ENCODE peak calls at places on chromosomes 7 and 10, in four cellular contexts. One of them, this sample, is unnamed.

GRCh38 chr10:104689547-104689946 is 48.5 kb downstream of the SORCS3 start:
- DNase-seq in CD14-positive monocyte: no peak
- DNase-seq in A549: no peak
- DNase-seq in fibroblast of lung: no peak
- DNase-seq in this sample: no peak

GRCh38 chr10:121340176-121340850 is 257.9 kb downstream of the FGFR2 start:
- DNase-seq in CD14-positive monocyte: no peak
- DNase-seq in A549: no peak
- DNase-seq in fibroblast of lung: no peak
- DNase-seq in this sample: no peak

GRCh38 chr7:104923010-104923421 is 91.0 kb upstream of the KMT2E start:
- DNase-seq in CD14-positive monocyte: peak
- DNase-seq in A549: peak
- DNase-seq in fibroblast of lung: peak
- DNase-seq in this sample: peak

GRCh38 chr7:27124096-27124978 is 6.2 kb downstream of the HOXA4 start:
- DNase-seq in CD14-positive monocyte: no peak
- DNase-seq in A549: no peak
- DNase-seq in fibroblast of lung: peak
- DNase-seq in this sample: peak

GRCh38 chr10:61486251-61486650 is 33.1 kb upstream of the TMEM26 start:
- DNase-seq in CD14-positive monocyte: no peak
- DNase-seq in A549: no peak
- DNase-seq in fibroblast of lung: no peak
- DNase-seq in this sample: no peak

GRCh38 chr10:17805921-17806577 is 3.1 kb upstream of the MRC1 start:
- DNase-seq in CD14-positive monocyte: no peak
- DNase-seq in A549: no peak
- DNase-seq in fibroblast of lung: no peak
- DNase-seq in this sample: no peak

GRCh38 chr7:82729172-82730030 is 285.8 kb upstream of the CACNA2D1 start:
- DNase-seq in CD14-positive monocyte: no peak
- DNase-seq in A549: peak
- DNase-seq in fibroblast of lung: peak
- DNase-seq in this sample: peak

GRCh38 chr10:89466599-89467035 is 52.2 kb downstream of the IFIT5 start:
- DNase-seq in CD14-positive monocyte: no peak
- DNase-seq in A549: no peak
- DNase-seq in fibroblast of lung: peak
- DNase-seq in this sample: peak

GRCh38 chr7:102227371-102227770 is 59.3 kb upstream of the SH2B2 start:
- DNase-seq in CD14-positive monocyte: no peak
- DNase-seq in A549: no peak
- DNase-seq in fibroblast of lung: no peak
- DNase-seq in this sample: no peak

GRCh38 chr7:133829336-133829897 is 297.7 kb upstream of the LRGUK start:
- DNase-seq in CD14-positive monocyte: no peak
- DNase-seq in A549: no peak
- DNase-seq in fibroblast of lung: peak
- DNase-seq in this sample: peak

GRCh38 chr7:16084370-16084769 is 337.0 kb downstream of the CRPPA start:
- DNase-seq in CD14-positive monocyte: no peak
- DNase-seq in A549: no peak
- DNase-seq in fibroblast of lung: peak
- DNase-seq in this sample: no peak

GRCh38 chr10:49817845-49818244 is 55.7 kb upstream of the OGDHL start:
- DNase-seq in CD14-positive monocyte: no peak
- DNase-seq in A549: no peak
- DNase-seq in fibroblast of lung: no peak
- DNase-seq in this sample: no peak

GRCh38 chr7:41624818-41625217 is 78.1 kb downstream of the INHBA start:
- DNase-seq in CD14-positive monocyte: no peak
- DNase-seq in A549: no peak
- DNase-seq in fibroblast of lung: peak
- DNase-seq in this sample: peak

GRCh38 chr7:99422625-99423024 is 13.9 kb downstream of the BUD31 start:
- DNase-seq in CD14-positive monocyte: no peak
- DNase-seq in A549: no peak
- DNase-seq in fibroblast of lung: no peak
- DNase-seq in this sample: no peak

GRCh38 chr7:6437251-6437650 is 10.5 kb downstream of the DAGLB start:
- DNase-seq in CD14-positive monocyte: peak
- DNase-seq in A549: no peak
- DNase-seq in fibroblast of lung: peak
- DNase-seq in this sample: no peak

GRCh38 chr10:88281592-88282268 is 301.4 kb downstream of the RNLS start:
- DNase-seq in CD14-positive monocyte: no peak
- DNase-seq in A549: no peak
- DNase-seq in fibroblast of lung: peak
- DNase-seq in this sample: peak

GRCh38 chr10:9091515-9092093 is 1037.1 kb downstream of the GATA3 start:
- DNase-seq in CD14-positive monocyte: no peak
- DNase-seq in A549: no peak
- DNase-seq in fibroblast of lung: no peak
- DNase-seq in this sample: no peak

GRCh38 chr10:77223532-77224460 is 413.8 kb downstream of the KCNMA1 start:
- DNase-seq in CD14-positive monocyte: no peak
- DNase-seq in A549: no peak
- DNase-seq in fibroblast of lung: no peak
- DNase-seq in this sample: no peak

GRCh38 chr7:14687777-14688176 is 214.8 kb downstream of the DGKB start:
- DNase-seq in CD14-positive monocyte: no peak
- DNase-seq in A549: no peak
- DNase-seq in fibroblast of lung: peak
- DNase-seq in this sample: no peak

GRCh38 chr10:93068411-93069244 is 5.1 kb upstream of the CYP26A1 start:
- DNase-seq in CD14-positive monocyte: no peak
- DNase-seq in A549: no peak
- DNase-seq in fibroblast of lung: peak
- DNase-seq in this sample: no peak

GRCh38 chr7:158028290-158028941 is 559.2 kb downstream of the PTPRN2 start:
- DNase-seq in CD14-positive monocyte: no peak
- DNase-seq in A549: no peak
- DNase-seq in fibroblast of lung: no peak
- DNase-seq in this sample: no peak

GRCh38 chr7:120733143-120733542 is 124.8 kb downstream of the TSPAN12 start:
- DNase-seq in CD14-positive monocyte: no peak
- DNase-seq in A549: peak
- DNase-seq in fibroblast of lung: peak
- DNase-seq in this sample: peak

GRCh38 chr7:26278769-26279168 is 12.9 kb upstream of the SNX10 start:
- DNase-seq in CD14-positive monocyte: no peak
- DNase-seq in A549: peak
- DNase-seq in fibroblast of lung: peak
- DNase-seq in this sample: peak

GRCh38 chr10:123909866-123910265 is 18.3 kb upstream of the CPXM2 start:
- DNase-seq in CD14-positive monocyte: no peak
- DNase-seq in A549: no peak
- DNase-seq in fibroblast of lung: no peak
- DNase-seq in this sample: no peak

GRCh38 chr10:11168423-11169100 is 150.9 kb downstream of the CELF2 start:
- DNase-seq in CD14-positive monocyte: no peak
- DNase-seq in A549: no peak
- DNase-seq in fibroblast of lung: no peak
- DNase-seq in this sample: no peak

DNA sequence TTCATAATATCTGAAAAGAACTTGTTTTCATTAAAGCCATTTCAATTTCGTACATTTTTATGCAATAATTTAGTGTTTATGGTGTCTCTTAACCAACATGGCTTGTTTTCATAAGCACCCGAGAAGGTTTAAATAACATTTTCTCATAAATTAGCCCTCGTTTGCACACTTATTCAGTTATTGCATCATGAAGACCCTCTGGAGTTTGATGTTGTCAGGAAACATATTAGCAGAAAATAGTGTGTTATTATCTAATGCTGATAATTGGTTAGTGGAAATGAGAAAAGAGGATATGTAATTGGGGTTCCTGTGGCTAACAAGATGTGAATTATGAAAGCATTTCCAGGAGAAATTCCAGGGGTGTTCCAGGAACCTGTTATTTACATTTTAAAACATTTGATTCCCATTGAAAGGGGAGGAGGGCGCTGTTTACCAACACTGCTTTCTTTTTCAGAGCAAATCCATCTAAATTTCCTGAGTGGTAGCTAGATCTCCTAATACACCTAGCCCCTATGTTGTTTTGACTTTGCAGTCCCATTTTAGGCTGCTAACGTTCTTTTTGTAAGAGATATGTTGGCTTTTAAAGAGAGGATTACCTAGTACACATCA is 130.7 kb downstream of the TCF7L2 start:
- DNase-seq in CD14-positive monocyte: no peak
- DNase-seq in A549: no peak
- DNase-seq in fibroblast of lung: no peak
- DNase-seq in this sample: no peak
- TF ChIP-seq CTCF in CD14-positive monocyte: no peak
- TF ChIP-seq CTCF in A549: peak
- TF ChIP-seq CTCF in fibroblast of lung: no peak
- TF ChIP-seq CTCF in this sample: peak

DNA sequence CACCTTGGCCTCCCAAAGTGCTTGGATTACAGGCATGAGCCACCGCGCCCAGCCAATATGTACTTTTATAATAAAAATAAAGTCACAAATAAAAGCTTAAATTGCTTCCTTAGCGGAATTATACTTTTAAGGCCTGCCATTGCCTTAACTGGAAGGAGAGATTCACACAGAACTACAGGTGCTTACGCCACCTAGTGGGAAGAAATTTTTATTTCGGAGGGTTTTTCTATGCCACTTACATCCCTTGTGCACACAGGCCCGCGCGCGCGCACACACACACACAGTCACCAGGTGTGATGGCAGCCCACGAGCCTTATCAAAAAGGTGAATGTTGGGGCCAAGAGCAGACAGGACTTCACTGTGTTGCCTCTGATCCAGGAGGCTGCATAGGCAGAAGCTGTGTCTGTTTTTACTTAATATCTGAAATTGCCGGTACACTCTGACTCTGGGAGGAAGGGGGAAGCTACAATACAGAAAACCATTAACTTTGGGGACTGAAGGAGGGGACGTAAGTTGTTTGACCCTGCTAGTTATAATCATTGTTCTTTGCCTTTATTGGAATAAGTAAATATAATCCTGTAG is 87.2 kb downstream of the SLC16A9 start:
- DNase-seq in CD14-positive monocyte: no peak
- DNase-seq in A549: peak
- DNase-seq in fibroblast of lung: peak
- DNase-seq in this sample: peak
- TF ChIP-seq CTCF in CD14-positive monocyte: peak
- TF ChIP-seq CTCF in A549: peak
- TF ChIP-seq CTCF in fibroblast of lung: peak
- TF ChIP-seq CTCF in this sample: peak

GRCh38 chr10:72156223-72156622 is 59.6 kb upstream of the ANAPC16 start:
- DNase-seq in CD14-positive monocyte: no peak
- DNase-seq in A549: no peak
- DNase-seq in fibroblast of lung: no peak
- DNase-seq in this sample: no peak

GRCh38 chr10:72158174-72158573 is 57.6 kb upstream of the ANAPC16 start:
- DNase-seq in CD14-positive monocyte: no peak
- DNase-seq in A549: no peak
- DNase-seq in fibroblast of lung: no peak
- DNase-seq in this sample: no peak

GRCh38 chr10:72146559-72147323 is 58.4 kb upstream of the SPOCK2 start:
- DNase-seq in CD14-positive monocyte: no peak
- DNase-seq in A549: no peak
- DNase-seq in fibroblast of lung: no peak
- DNase-seq in this sample: no peak

GRCh38 chr10:72152286-72152685 is 63.5 kb upstream of the ANAPC16 start:
- DNase-seq in CD14-positive monocyte: no peak
- DNase-seq in A549: no peak
- DNase-seq in fibroblast of lung: no peak
- DNase-seq in this sample: no peak
- TF ChIP-seq CTCF in CD14-positive monocyte: no peak
- TF ChIP-seq CTCF in A549: no peak
- TF ChIP-seq CTCF in fibroblast of lung: no peak
- TF ChIP-seq CTCF in this sample: no peak

DNA sequence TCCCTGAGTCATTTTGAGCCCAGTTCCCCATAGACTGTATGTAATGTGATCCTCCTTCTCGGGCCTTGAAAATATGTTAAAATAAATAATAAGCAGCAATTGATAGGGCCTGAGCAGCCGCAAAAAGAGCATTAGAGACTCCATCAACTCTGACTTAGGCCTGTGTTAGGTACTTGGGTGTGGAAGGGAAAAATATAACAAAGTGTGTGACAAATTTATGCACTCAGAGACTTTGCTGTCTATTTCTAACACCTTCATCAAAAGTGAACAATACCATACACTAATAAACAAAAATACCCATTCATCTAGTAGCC is 31.4 kb upstream of the HABP2 start:
- DNase-seq in CD14-positive monocyte: no peak
- DNase-seq in A549: no peak
- DNase-seq in fibroblast of lung: no peak
- DNase-seq in this sample: no peak
- TF ChIP-seq CTCF in CD14-positive monocyte: peak
- TF ChIP-seq CTCF in A549: no peak
- TF ChIP-seq CTCF in fibroblast of lung: no peak
- TF ChIP-seq CTCF in this sample: peak

GRCh38 chr10:63887026-63887589 is 365.9 kb downstream of the REEP3 start:
- DNase-seq in CD14-positive monocyte: no peak
- DNase-seq in A549: no peak
- DNase-seq in fibroblast of lung: no peak
- DNase-seq in this sample: no peak

GRCh38 chr10:63886281-63887025 is 365.3 kb downstream of the REEP3 start:
- DNase-seq in CD14-positive monocyte: no peak
- DNase-seq in A549: no peak
- DNase-seq in fibroblast of lung: no peak
- DNase-seq in this sample: no peak

GRCh38 chr10:63885159-63885558 is 364.0 kb downstream of the REEP3 start:
- DNase-seq in CD14-positive monocyte: no peak
- DNase-seq in A549: no peak
- DNase-seq in fibroblast of lung: no peak
- DNase-seq in this sample: no peak

GRCh38 chr10:63889756-63890155 is 368.6 kb downstream of the REEP3 start:
- DNase-seq in CD14-positive monocyte: no peak
- DNase-seq in A549: no peak
- DNase-seq in fibroblast of lung: no peak
- DNase-seq in this sample: no peak

DNA sequence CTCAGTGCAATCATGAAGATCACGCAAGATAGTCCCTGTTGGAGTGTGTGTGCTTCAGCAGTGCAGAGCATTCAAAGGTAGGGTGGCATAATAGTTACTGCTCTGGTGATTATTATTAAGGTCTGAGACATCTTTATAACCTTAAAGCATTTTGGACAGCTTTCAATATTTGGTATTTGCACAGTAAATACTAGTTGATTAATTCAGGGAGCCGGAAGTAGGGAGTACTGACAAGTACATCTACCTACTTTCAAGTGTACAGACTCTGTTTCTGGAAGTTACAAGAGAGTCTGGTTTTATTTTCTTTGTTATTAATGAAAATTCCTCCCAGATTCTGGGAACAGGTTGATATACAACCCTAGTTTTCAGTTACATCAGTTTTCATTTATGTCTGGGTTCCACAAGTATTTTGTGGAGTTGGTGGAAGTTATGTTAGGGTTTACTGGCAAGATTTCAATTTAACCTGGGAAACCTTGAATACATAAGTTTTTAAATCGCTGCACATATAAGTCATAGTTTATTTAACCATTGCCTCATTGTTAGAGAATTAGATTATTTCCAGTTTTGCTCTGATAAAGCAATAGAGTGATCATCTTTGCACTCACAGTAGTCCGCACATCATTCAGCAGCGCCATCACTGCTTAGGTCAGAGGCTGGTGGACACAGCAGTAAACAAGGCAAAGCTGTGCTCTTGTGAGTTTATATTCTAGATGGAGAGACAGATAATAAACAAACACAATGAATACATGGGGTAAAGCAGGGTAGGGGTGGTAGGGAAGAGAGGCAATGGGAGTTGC is 366.6 kb downstream of the REEP3 start:
- DNase-seq in CD14-positive monocyte: no peak
- DNase-seq in A549: no peak
- DNase-seq in fibroblast of lung: no peak
- DNase-seq in this sample: no peak
- TF ChIP-seq CTCF in CD14-positive monocyte: no peak
- TF ChIP-seq CTCF in A549: no peak
- TF ChIP-seq CTCF in fibroblast of lung: no peak
- TF ChIP-seq CTCF in this sample: no peak